ENCODE peak calls at places on chromosome 16, in nine cellular contexts. One of them, this sample, is unnamed.

GRCh38 chr16:23905027-23905426 is 69.2 kb downstream of the PRKCB start:
- DNase-seq in K562: no peak
- DNase-seq in stomach: no peak
- DNase-seq in HepG2: no peak
- DNase-seq in esophagus muscularis mucosa: no peak
- DNase-seq in suprapubic skin: no peak
- DNase-seq in sigmoid colon: peak
- DNase-seq in transverse colon: peak
- DNase-seq in H1: peak
- DNase-seq in this sample: peak

GRCh38 chr16:28106467-28106866 is 43.0 kb upstream of the GSG1L start:
- DNase-seq in stomach: no peak
- DNase-seq in K562: no peak
- DNase-seq in esophagus muscularis mucosa: no peak
- DNase-seq in suprapubic skin: no peak
- DNase-seq in transverse colon: no peak
- DNase-seq in H1: no peak
- DNase-seq in HepG2: no peak
- DNase-seq in sigmoid colon: no peak
- DNase-seq in this sample: no peak

GRCh38 chr16:2151188-2152091 is 3.0 kb downstream of the RAB26 start:
- DNase-seq in H1: no peak
- DNase-seq in suprapubic skin: no peak
- DNase-seq in HepG2: no peak
- DNase-seq in sigmoid colon: no peak
- DNase-seq in esophagus muscularis mucosa: no peak
- DNase-seq in transverse colon: no peak
- DNase-seq in stomach: no peak
- DNase-seq in K562: no peak
- DNase-seq in this sample: no peak

GRCh38 chr16:47777191-47777590 is 316.1 kb downstream of the PHKB start:
- DNase-seq in stomach: no peak
- DNase-seq in transverse colon: no peak
- DNase-seq in H1: no peak
- DNase-seq in K562: no peak
- DNase-seq in suprapubic skin: no peak
- DNase-seq in HepG2: no peak
- DNase-seq in esophagus muscularis mucosa: no peak
- DNase-seq in sigmoid colon: no peak
- DNase-seq in this sample: no peak

GRCh38 chr16:31215287-31216115 is 1.4 kb downstream of the PYDC1 start:
- DNase-seq in transverse colon: peak
- DNase-seq in HepG2: peak
- DNase-seq in H1: peak
- DNase-seq in esophagus muscularis mucosa: no peak
- DNase-seq in sigmoid colon: no peak
- DNase-seq in K562: peak
- DNase-seq in suprapubic skin: no peak
- DNase-seq in stomach: peak
- DNase-seq in this sample: peak

GRCh38 chr16:4536391-4537106 is 2.0 kb downstream of the CDIP1 start:
- DNase-seq in suprapubic skin: no peak
- DNase-seq in H1: no peak
- DNase-seq in K562: no peak
- DNase-seq in esophagus muscularis mucosa: no peak
- DNase-seq in HepG2: no peak
- DNase-seq in stomach: no peak
- DNase-seq in transverse colon: no peak
- DNase-seq in sigmoid colon: no peak
- DNase-seq in this sample: no peak

GRCh38 chr16:25143898-25144297 is 32.4 kb downstream of the LCMT1 start:
- DNase-seq in HepG2: no peak
- DNase-seq in suprapubic skin: no peak
- DNase-seq in H1: no peak
- DNase-seq in esophagus muscularis mucosa: no peak
- DNase-seq in sigmoid colon: no peak
- DNase-seq in stomach: no peak
- DNase-seq in K562: no peak
- DNase-seq in transverse colon: peak
- DNase-seq in this sample: no peak

GRCh38 chr16:47143329-47143676 is 442 bp downstream of the NETO2 start:
- DNase-seq in sigmoid colon: no peak
- DNase-seq in K562: peak
- DNase-seq in HepG2: peak
- DNase-seq in transverse colon: peak
- DNase-seq in H1: no peak
- DNase-seq in esophagus muscularis mucosa: no peak
- DNase-seq in stomach: peak
- DNase-seq in suprapubic skin: no peak
- DNase-seq in this sample: peak

DNA sequence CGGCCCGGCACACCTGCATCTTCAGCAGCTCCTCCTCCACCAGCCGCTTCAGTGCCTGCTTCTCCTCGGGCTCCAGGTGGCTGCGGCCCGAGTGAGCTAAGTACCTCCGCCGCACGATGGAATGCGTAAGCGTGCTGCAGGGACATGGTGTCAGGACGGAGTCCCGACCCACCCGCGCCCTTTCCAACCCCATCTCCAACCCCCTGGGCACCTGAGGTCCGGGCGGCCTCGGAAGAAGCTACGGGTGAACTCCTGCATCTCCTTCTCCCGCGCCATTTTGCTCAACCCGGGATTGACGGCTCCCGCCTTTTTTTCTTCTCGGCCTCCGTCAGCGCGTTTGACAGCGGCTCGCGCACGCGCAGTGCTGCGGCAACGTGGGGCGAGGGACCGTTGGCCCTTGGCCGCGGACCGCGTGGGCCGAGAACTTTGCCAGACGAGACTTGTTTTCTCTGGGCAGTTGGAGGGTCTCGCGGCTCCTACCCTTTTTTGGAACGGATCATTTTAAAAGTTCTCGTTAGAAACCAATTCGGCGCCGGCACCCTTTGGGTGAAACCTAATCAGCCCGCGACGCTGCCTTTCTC is at the start of gene HIRIP3:
- DNase-seq in suprapubic skin: peak
- DNase-seq in K562: peak
- DNase-seq in transverse colon: peak
- DNase-seq in sigmoid colon: peak
- DNase-seq in esophagus muscularis mucosa: peak
- DNase-seq in stomach: peak
- DNase-seq in H1: no peak
- DNase-seq in HepG2: peak
- DNase-seq in this sample: peak
- TF ChIP-seq POLR2AphosphoS5 in suprapubic skin: no peak
- TF ChIP-seq POLR2AphosphoS5 in K562: no peak
- TF ChIP-seq POLR2AphosphoS5 in transverse colon: peak
- TF ChIP-seq POLR2AphosphoS5 in sigmoid colon: peak
- TF ChIP-seq POLR2AphosphoS5 in esophagus muscularis mucosa: peak
- TF ChIP-seq POLR2AphosphoS5 in stomach: peak
- TF ChIP-seq POLR2AphosphoS5 in H1: peak
- TF ChIP-seq POLR2AphosphoS5 in HepG2: peak
- TF ChIP-seq POLR2AphosphoS5 in this sample: peak

DNA sequence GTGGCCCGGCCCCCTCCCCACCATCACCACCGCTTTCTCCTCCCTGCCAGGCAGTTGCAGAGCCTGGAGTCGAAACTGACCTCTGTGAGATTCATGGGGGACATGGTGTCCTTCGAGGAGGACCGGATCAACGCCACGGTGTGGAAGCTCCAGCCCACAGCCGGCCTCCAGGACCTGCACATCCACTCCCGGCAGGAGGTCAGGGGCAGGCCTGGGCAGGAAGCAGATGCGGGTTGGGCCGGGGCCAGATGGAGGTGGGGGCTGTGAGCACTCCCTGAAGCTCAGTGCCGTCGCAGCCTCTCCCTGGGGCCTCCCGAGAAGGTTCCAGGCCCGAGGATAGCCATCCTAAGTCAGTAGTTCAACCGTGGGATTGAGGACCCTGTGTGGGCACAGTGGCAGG is 14.2 kb upstream of the ADGRG3 start:
- DNase-seq in H1: no peak
- DNase-seq in HepG2: no peak
- DNase-seq in transverse colon: no peak
- DNase-seq in K562: no peak
- DNase-seq in esophagus muscularis mucosa: no peak
- DNase-seq in stomach: no peak
- DNase-seq in suprapubic skin: no peak
- DNase-seq in sigmoid colon: no peak
- DNase-seq in this sample: no peak
- TF ChIP-seq POLR2A in H1: no peak
- TF ChIP-seq POLR2A in HepG2: no peak
- TF ChIP-seq POLR2A in transverse colon: no peak
- TF ChIP-seq POLR2A in K562: no peak
- TF ChIP-seq POLR2A in esophagus muscularis mucosa: no peak
- TF ChIP-seq POLR2A in stomach: no peak
- TF ChIP-seq POLR2A in suprapubic skin: no peak
- TF ChIP-seq POLR2A in sigmoid colon: no peak
- TF ChIP-seq POLR2A in this sample: no peak

GRCh38 chr16:49619811-49620157 is 236.1 kb downstream of the ZNF423 start:
- DNase-seq in stomach: peak
- DNase-seq in H1: no peak
- DNase-seq in K562: no peak
- DNase-seq in sigmoid colon: peak
- DNase-seq in suprapubic skin: peak
- DNase-seq in esophagus muscularis mucosa: no peak
- DNase-seq in transverse colon: no peak
- DNase-seq in HepG2: no peak
- DNase-seq in this sample: no peak

GRCh38 chr16:49621240-49622083 is 234.4 kb downstream of the ZNF423 start:
- DNase-seq in suprapubic skin: no peak
- DNase-seq in stomach: no peak
- DNase-seq in K562: no peak
- DNase-seq in esophagus muscularis mucosa: no peak
- DNase-seq in sigmoid colon: peak
- DNase-seq in HepG2: no peak
- DNase-seq in H1: no peak
- DNase-seq in transverse colon: no peak
- DNase-seq in this sample: no peak

GRCh38 chr16:49620158-49620867 is 235.6 kb downstream of the ZNF423 start:
- DNase-seq in sigmoid colon: peak
- DNase-seq in H1: no peak
- DNase-seq in esophagus muscularis mucosa: no peak
- DNase-seq in HepG2: peak
- DNase-seq in suprapubic skin: peak
- DNase-seq in K562: peak
- DNase-seq in transverse colon: peak
- DNase-seq in stomach: peak
- DNase-seq in this sample: no peak

GRCh38 chr16:49622084-49622390 is 233.9 kb downstream of the ZNF423 start:
- DNase-seq in stomach: no peak
- DNase-seq in K562: no peak
- DNase-seq in esophagus muscularis mucosa: no peak
- DNase-seq in sigmoid colon: peak
- DNase-seq in transverse colon: no peak
- DNase-seq in H1: no peak
- DNase-seq in suprapubic skin: no peak
- DNase-seq in HepG2: no peak
- DNase-seq in this sample: no peak

DNA sequence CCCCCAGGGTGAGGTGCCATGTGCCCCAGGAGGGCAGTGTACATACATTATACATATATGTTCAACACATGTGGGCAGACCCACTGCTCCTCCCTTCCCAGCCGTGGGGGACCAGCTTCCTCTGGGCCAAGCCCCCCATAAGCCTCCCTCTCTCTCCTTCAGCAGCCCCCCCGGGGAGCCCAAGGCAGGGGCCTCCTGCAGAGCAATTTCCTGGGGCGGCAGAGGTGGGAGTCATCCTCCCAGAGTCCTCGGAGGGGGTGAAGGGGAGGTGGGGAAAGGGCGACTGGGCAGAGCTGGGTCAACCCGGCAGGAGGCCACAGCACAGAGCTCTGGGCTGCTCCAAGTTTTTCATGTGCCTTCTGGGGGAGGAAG is 235.1 kb downstream of the ZNF423 start:
- DNase-seq in sigmoid colon: no peak
- DNase-seq in suprapubic skin: no peak
- DNase-seq in K562: peak
- DNase-seq in esophagus muscularis mucosa: no peak
- DNase-seq in stomach: no peak
- DNase-seq in transverse colon: no peak
- DNase-seq in HepG2: no peak
- DNase-seq in H1: no peak
- DNase-seq in this sample: no peak
- TF ChIP-seq EP300 in sigmoid colon: no peak
- TF ChIP-seq EP300 in suprapubic skin: no peak
- TF ChIP-seq EP300 in K562: no peak
- TF ChIP-seq EP300 in esophagus muscularis mucosa: no peak
- TF ChIP-seq EP300 in stomach: no peak
- TF ChIP-seq EP300 in transverse colon: no peak
- TF ChIP-seq EP300 in HepG2: no peak
- TF ChIP-seq EP300 in H1: no peak
- TF ChIP-seq EP300 in this sample: no peak

GRCh38 chr16:8828541-8829165 is 31.0 kb downstream of the PMM2 start:
- DNase-seq in suprapubic skin: no peak
- DNase-seq in HepG2: no peak
- DNase-seq in transverse colon: no peak
- DNase-seq in K562: no peak
- DNase-seq in H1: no peak
- DNase-seq in sigmoid colon: no peak
- DNase-seq in esophagus muscularis mucosa: no peak
- DNase-seq in stomach: no peak
- DNase-seq in this sample: no peak

GRCh38 chr16:8826278-8826879 is 28.7 kb downstream of the PMM2 start:
- DNase-seq in sigmoid colon: no peak
- DNase-seq in stomach: no peak
- DNase-seq in H1: no peak
- DNase-seq in esophagus muscularis mucosa: no peak
- DNase-seq in HepG2: no peak
- DNase-seq in suprapubic skin: no peak
- DNase-seq in transverse colon: no peak
- DNase-seq in K562: no peak
- DNase-seq in this sample: no peak

GRCh38 chr16:8832383-8833100 is 34.9 kb downstream of the PMM2 start:
- DNase-seq in stomach: no peak
- DNase-seq in esophagus muscularis mucosa: no peak
- DNase-seq in sigmoid colon: no peak
- DNase-seq in H1: no peak
- DNase-seq in K562: no peak
- DNase-seq in HepG2: no peak
- DNase-seq in transverse colon: no peak
- DNase-seq in suprapubic skin: no peak
- DNase-seq in this sample: no peak

DNA sequence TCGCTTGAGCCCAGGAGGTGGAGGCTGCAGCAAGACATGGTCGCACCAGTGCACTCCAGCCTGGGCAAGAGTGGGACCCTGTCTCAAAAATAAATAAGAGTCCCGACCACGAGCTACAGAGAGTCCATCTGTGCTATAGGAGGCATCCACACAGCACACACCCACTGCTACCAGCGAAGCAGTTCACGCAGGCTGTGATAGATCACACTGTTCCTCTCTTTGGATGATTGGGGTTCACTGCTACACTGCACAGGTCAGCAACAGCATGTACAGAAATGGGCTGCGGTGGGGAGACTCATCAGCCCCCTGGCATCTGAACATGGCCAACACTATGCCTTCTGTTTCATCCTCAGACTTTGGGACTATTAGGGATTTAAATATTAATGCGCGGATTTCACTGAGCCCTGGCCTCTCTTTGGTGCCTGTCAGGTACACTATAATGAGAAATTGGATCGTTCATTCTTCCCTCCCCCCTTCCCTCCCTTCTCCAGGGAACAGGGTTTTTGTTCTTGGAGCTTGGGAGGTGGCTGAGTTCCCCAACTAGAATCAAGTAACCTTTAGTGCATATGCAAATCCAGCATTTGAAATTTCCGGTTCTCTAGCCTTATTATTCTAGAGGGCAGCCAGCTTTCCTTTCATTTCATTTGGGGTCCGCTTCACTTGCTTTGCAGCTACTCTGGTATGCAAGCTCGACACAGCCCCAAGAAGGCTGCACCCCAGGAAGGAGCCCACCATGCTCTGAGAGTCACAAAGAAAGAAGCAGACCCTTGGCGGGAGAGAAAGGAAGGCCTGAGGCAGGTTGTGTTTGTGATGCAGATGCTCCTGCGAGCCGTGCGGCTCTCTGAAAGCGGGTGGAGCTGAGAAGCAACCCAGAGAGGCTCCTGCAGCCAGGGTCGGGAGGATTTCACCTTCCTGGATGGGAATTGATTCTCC is 34.1 kb downstream of the PMM2 start:
- DNase-seq in transverse colon: no peak
- DNase-seq in H1: peak
- DNase-seq in suprapubic skin: no peak
- DNase-seq in stomach: no peak
- DNase-seq in esophagus muscularis mucosa: no peak
- DNase-seq in K562: no peak
- DNase-seq in HepG2: no peak
- DNase-seq in sigmoid colon: no peak
- DNase-seq in this sample: no peak
- TF ChIP-seq POLR2AphosphoS5 in transverse colon: no peak
- TF ChIP-seq POLR2AphosphoS5 in H1: peak
- TF ChIP-seq POLR2AphosphoS5 in suprapubic skin: no peak
- TF ChIP-seq POLR2AphosphoS5 in stomach: no peak
- TF ChIP-seq POLR2AphosphoS5 in esophagus muscularis mucosa: no peak
- TF ChIP-seq POLR2AphosphoS5 in K562: no peak
- TF ChIP-seq POLR2AphosphoS5 in HepG2: peak
- TF ChIP-seq POLR2AphosphoS5 in sigmoid colon: no peak
- TF ChIP-seq POLR2AphosphoS5 in this sample: no peak

This sample was measured in upper lobe of left lung.